ENCODE peak calls at places on chromosomes 12 and 14, in ten cellular contexts. E is mammary epithelial cell, H is fibroblast of lung, P is endothelial cell of umbilical vein, S is HCT116, Q is K562, A is GM23248, O is GM12878, U is A673, Y is neural progenitor cell. K is an unnamed sample.

GRCh38 chr14:22887990-22888378 is 5.0 kb downstream of the REM2 start:
- DNase-seq in E (no peak), H (no peak), P (no peak), S (no peak), Q (no peak), A (no peak), O (peak), U (no peak), Y (no peak), K (peak)

GRCh38 chr12:132710062-132710421 is 600 bp upstream of the PGAM5 start:
- DNase-seq in E (no peak), H (no peak), P (no peak), S (no peak), Q (peak), A (peak), O (no peak), U (no peak), Y (peak), K (no peak)

GRCh38 chr12:6039894-6040601 is 84.4 kb downstream of the VWF start:
- DNase-seq in E (peak), H (peak), P (peak), S (peak), Q (peak), A (peak), O (no peak), U (peak), Y (peak), K (peak)

GRCh38 chr12:24943947-24944597 is 4.8 kb downstream of the BCAT1 start:
- DNase-seq in E (no peak), H (peak), P (peak), S (no peak), Q (no peak), A (no peak), O (no peak), U (no peak), Y (no peak), K (no peak)

GRCh38 chr12:124122722-124123121 is 149.7 kb downstream of the ZNF664 start:
- DNase-seq in E (no peak), H (no peak), P (no peak), S (no peak), Q (no peak), A (no peak), O (no peak), U (no peak), Y (no peak), K (no peak)

GRCh38 chr14:31930493-31931225 is 146.4 kb upstream of the ARHGAP5 start:
- DNase-seq in E (peak), H (peak), P (no peak), S (no peak), Q (no peak), A (peak), O (no peak), U (peak), Y (no peak), K (no peak)

GRCh38 chr14:75422169-75422568 is 5.7 kb upstream of the JDP2 start:
- DNase-seq in E (peak), H (peak), P (no peak), S (no peak), Q (no peak), A (peak), O (no peak), U (no peak), Y (no peak), K (no peak)

GRCh38 chr12:101616027-101616494 is 21.3 kb downstream of the MYBPC1 start:
- DNase-seq in E (peak), H (no peak), P (peak), S (no peak), Q (no peak), A (no peak), O (no peak), U (peak), Y (no peak), K (no peak)

GRCh38 chr14:95291859-95292542 is 27.7 kb downstream of the CLMN start:
- DNase-seq in E (peak), H (peak), P (peak), S (peak), Q (peak), A (peak), O (no peak), U (peak), Y (no peak), K (no peak)

GRCh38 chr14:33925209-33925608 is 25.7 kb downstream of the EGLN3 start:
- DNase-seq in E (no peak), H (no peak), P (no peak), S (no peak), Q (no peak), A (no peak), O (no peak), U (peak), Y (no peak), K (no peak)

GRCh38 chr12:48956279-48957140 is 777 bp downstream of the ARF3 start:
- DNase-seq in E (peak), H (peak), P (peak), S (peak), Q (peak), A (peak), O (peak), U (peak), Y (peak), K (no peak)

DNA sequence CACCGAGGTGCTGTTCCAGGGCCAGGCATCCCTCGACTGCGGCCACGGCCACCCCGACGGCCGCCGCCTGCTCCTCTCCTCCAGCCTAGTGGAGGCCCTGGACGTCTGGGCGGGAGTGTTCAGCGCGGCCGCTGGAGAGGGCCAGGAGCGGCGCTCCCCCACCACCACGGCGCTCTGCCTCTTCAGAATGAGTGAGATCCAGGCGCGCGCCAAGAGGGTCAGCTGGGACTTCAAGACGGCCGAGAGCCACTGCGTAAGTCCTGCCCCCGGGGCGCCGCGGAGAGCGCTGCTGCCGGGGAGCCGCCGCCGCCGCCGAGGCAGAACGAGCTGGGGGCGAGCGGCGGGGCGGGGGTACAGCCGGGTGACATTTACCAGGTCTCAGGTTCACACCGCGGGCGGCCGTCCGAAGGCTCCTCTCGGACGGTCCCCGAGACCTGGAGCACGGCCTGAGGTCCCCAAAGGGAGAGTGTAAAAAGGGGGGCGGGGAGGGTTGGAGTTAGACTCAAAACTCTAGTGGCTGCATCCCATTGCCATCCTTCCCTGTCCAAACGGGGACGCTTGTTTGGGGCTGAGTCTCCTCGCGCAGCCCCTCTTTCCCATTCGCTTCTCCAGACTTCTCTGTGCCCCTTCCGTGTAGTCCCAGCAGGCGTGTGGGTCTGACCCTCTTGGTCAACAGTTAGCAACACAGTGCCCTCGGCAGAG is 1.6 kb downstream of the PLXNC1 start:
- DNase-seq in E (no peak), H (peak), P (no peak), S (no peak), Q (no peak), A (peak), O (no peak), U (no peak), Y (peak), K (peak)
- TF ChIP-seq EZH2 in E (peak), H (peak), P (peak), S (no peak), Q (no peak), A (no peak), O (no peak), U (peak), Y (no peak), K (no peak)

GRCh38 chr12:503111-503761 is 43.5 kb downstream of the B4GALNT3 start:
- DNase-seq in E (peak), H (peak), P (peak), S (peak), Q (no peak), A (no peak), O (no peak), U (peak), Y (no peak), K (no peak)
- H3K4me3 ChIP-seq in E (no peak), H (no peak), P (no peak), S (no peak), Q (no peak), A (no peak), O (no peak), U (no peak), Y (no peak), K (no peak)

GRCh38 chr14:90061849-90062794 is at the start of gene KCNK13:
- DNase-seq in E (peak), H (peak), P (peak), S (no peak), Q (no peak), A (peak), O (no peak), U (peak), Y (peak), K (no peak)
- TF ChIP-seq EZH2 in E (peak), H (peak), P (no peak), S (no peak), Q (no peak), A (no peak), O (peak), U (peak), Y (peak), K (no peak)

GRCh38 chr12:20006856-20007255 is 361.5 kb upstream of the PDE3A start:
- DNase-seq in E (no peak), H (no peak), P (no peak), S (no peak), Q (no peak), A (peak), O (no peak), U (no peak), Y (no peak), K (no peak)
- H3K4me3 ChIP-seq in E (no peak), H (no peak), P (no peak), S (no peak), Q (no peak), A (peak), O (no peak), U (no peak), Y (no peak), K (no peak)

DNA sequence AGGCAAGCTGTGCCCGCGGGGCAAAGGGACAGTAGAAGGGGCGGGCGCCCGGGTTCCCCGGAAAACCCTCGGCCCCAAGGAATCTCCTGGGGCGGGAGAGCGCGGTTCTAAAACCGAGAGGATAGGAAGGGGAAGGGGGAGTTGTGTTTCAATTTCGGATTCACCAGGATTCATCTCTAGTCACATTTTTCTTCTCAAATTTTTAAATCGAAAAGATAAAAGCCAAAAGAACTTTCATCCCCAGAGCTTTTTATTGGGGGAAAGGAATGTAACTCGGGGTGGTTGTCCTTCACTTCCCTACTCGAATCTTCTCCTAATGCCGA is 1.4 kb downstream of the BMP4 start:
- DNase-seq in E (no peak), H (no peak), P (no peak), S (no peak), Q (no peak), A (no peak), O (no peak), U (no peak), Y (no peak), K (no peak)
- TF ChIP-seq EZH2 in E (no peak), H (no peak), P (no peak), S (no peak), Q (no peak), A (no peak), O (no peak), U (no peak), Y (peak), K (no peak)

GRCh38 chr14:47676301-47676617 is 854 bp upstream of the MDGA2 start:
- DNase-seq in E (no peak), H (no peak), P (no peak), S (no peak), Q (no peak), A (no peak), O (no peak), U (no peak), Y (no peak), K (no peak)

GRCh38 chr14:47674546-47675238 is 713 bp downstream of the MDGA2 start:
- DNase-seq in E (no peak), H (peak), P (no peak), S (no peak), Q (no peak), A (no peak), O (no peak), U (peak), Y (peak), K (no peak)

GRCh38 chr14:47674148-47674545 is 1.3 kb downstream of the MDGA2 start:
- DNase-seq in E (no peak), H (peak), P (no peak), S (no peak), Q (no peak), A (no peak), O (no peak), U (peak), Y (peak), K (no peak)

GRCh38 chr14:47675489-47676300 is at the start of gene MDGA2:
- DNase-seq in E (peak), H (peak), P (no peak), S (no peak), Q (no peak), A (peak), O (no peak), U (peak), Y (peak), K (no peak)

DNA sequence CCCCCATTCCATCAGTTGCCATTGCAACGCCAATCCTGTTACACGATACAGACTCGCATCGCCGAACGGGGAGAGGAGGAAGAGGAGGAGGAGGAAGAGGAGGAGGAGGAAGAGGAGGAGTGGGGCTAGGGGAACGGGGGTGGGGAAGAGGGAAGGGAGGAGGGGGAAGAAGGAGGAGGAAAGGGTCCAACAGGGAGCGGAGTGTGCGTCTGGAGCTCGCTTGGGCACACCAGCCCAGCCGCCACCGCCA is 241 bp downstream of the MDGA2 start:
- DNase-seq in E (peak), H (no peak), P (no peak), S (no peak), Q (no peak), A (no peak), O (no peak), U (no peak), Y (peak), K (no peak)
- H3K4me3 ChIP-seq in E (no peak), H (no peak), P (no peak), S (no peak), Q (no peak), A (no peak), O (no peak), U (peak), Y (peak), K (no peak)

K was measured in MM.1S.